ENCODE peak calls at places on chromosome 21, in five cellular contexts. D is left lung, F is astrocyte of the spinal cord, K is cardiac fibroblast, I is right lobe of liver. A is an unnamed sample.

GRCh38 chr21:35699360-35699759 is 361.0 kb downstream of the SETD4 start:
- DNase-seq in D (no peak), F (no peak), K (no peak), I (no peak), A (no peak)

GRCh38 chr21:46161180-46161799 is 5.9 kb upstream of the FTCD start:
- DNase-seq in D (peak), F (no peak), K (no peak), I (no peak), A (no peak)

GRCh38 chr21:36743446-36743845 is 44.5 kb downstream of the SIM2 start:
- DNase-seq in D (no peak), F (no peak), K (no peak), I (no peak), A (no peak)

GRCh38 chr21:46077674-46078101 is 20.2 kb upstream of the COL6A2 start:
- DNase-seq in D (peak), F (no peak), K (no peak), I (no peak), A (no peak)

GRCh38 chr21:16418663-16419062 is 688.9 kb downstream of the USP25 start:
- DNase-seq in D (no peak), F (no peak), K (peak), I (no peak), A (no peak)

GRCh38 chr21:15506086-15506485 is 223.7 kb upstream of the USP25 start:
- DNase-seq in D (no peak), F (no peak), K (no peak), I (no peak), A (no peak)

GRCh38 chr21:29332461-29333354 is 34.0 kb downstream of the BACH1 start:
- DNase-seq in D (no peak), F (peak), K (peak), I (no peak), A (no peak)

GRCh38 chr21:29939859-29940245 is at the start of gene GRIK1:
- DNase-seq in D (peak), F (peak), K (no peak), I (no peak), A (no peak)

GRCh38 chr21:41009398-41010177 is 158.4 kb upstream of the BACE2 start:
- DNase-seq in D (no peak), F (no peak), K (no peak), I (no peak), A (no peak)

GRCh38 chr21:36321325-36322082 is 1.5 kb downstream of the MORC3 start:
- DNase-seq in D (no peak), F (peak), K (peak), I (no peak), A (no peak)

GRCh38 chr21:46111193-46111571 is 13.3 kb downstream of the COL6A2 start:
- DNase-seq in D (peak), F (no peak), K (no peak), I (no peak), A (no peak)

GRCh38 chr21:46622226-46622625 is 13.2 kb upstream of the PRMT2 start:
- DNase-seq in D (no peak), F (peak), K (peak), I (no peak), A (no peak)

GRCh38 chr21:17231124-17231523 is 281.7 kb upstream of the CXADR start:
- DNase-seq in D (no peak), F (no peak), K (no peak), I (no peak), A (no peak)

GRCh38 chr21:36297938-36298572 is 21.9 kb upstream of the MORC3 start:
- DNase-seq in D (peak), F (no peak), K (peak), I (no peak), A (no peak)

GRCh38 chr21:17590443-17590842 is 22.3 kb downstream of the BTG3 start:
- DNase-seq in D (no peak), F (no peak), K (peak), I (no peak), A (peak)

GRCh38 chr21:25506887-25507286 is 100.4 kb downstream of the MRPL39 start:
- DNase-seq in D (no peak), F (peak), K (no peak), I (no peak), A (no peak)

GRCh38 chr21:18877932-18878331 is 474.3 kb upstream of the TMPRSS15 start:
- DNase-seq in D (no peak), F (no peak), K (no peak), I (no peak), A (no peak)

GRCh38 chr21:19724081-19724480 is 1274.1 kb upstream of the NCAM2 start:
- DNase-seq in D (no peak), F (no peak), K (no peak), I (no peak), A (no peak)

GRCh38 chr21:26423506-26423905 is 149.6 kb downstream of the CYYR1 start:
- DNase-seq in D (no peak), F (no peak), K (no peak), I (no peak), A (no peak)

GRCh38 chr21:45427331-45428271 is 22.6 kb downstream of the COL18A1 start:
- DNase-seq in D (peak), F (peak), K (peak), I (no peak), A (peak)

GRCh38 chr21:24938592-24938991 is 668.7 kb downstream of the MRPL39 start:
- DNase-seq in D (no peak), F (no peak), K (no peak), I (no peak), A (no peak)

GRCh38 chr21:41367598-41368360 is 6.0 kb downstream of the MX2 start:
- DNase-seq in D (no peak), F (no peak), K (no peak), I (no peak), A (no peak)

GRCh38 chr21:23887709-23888303 is 1719.5 kb downstream of the MRPL39 start:
- DNase-seq in D (no peak), F (no peak), K (no peak), I (no peak), A (no peak)

GRCh38 chr21:45547211-45547900 is 5.1 kb upstream of the SLC19A1 start:
- DNase-seq in D (no peak), F (no peak), K (no peak), I (no peak), A (no peak)

GRCh38 chr21:30044447-30045064 is 104.8 kb upstream of the GRIK1 start:
- DNase-seq in D (no peak), F (peak), K (peak), I (no peak), A (no peak)

GRCh38 chr21:25907573-25908275 is 173.0 kb downstream of the GABPA start:
- DNase-seq in D (no peak), F (no peak), K (no peak), I (no peak), A (no peak)

GRCh38 chr21:29187939-29188338 is 57.5 kb downstream of the MAP3K7CL start:
- DNase-seq in D (no peak), F (peak), K (peak), I (peak), A (peak)

GRCh38 chr21:45990049-45990711 is 8.6 kb downstream of the COL6A1 start:
- DNase-seq in D (no peak), F (no peak), K (no peak), I (peak), A (no peak)

GRCh38 chr21:16457498-16457897 is 727.7 kb downstream of the USP25 start:
- DNase-seq in D (no peak), F (no peak), K (no peak), I (no peak), A (no peak)

GRCh38 chr21:16258834-16259611 is 529.2 kb downstream of the USP25 start:
- DNase-seq in D (no peak), F (no peak), K (no peak), I (no peak), A (no peak)

GRCh38 chr21:15210235-15210678 is 145.5 kb upstream of the NRIP1 start:
- DNase-seq in D (peak), F (no peak), K (peak), I (peak), A (no peak)

DNA sequence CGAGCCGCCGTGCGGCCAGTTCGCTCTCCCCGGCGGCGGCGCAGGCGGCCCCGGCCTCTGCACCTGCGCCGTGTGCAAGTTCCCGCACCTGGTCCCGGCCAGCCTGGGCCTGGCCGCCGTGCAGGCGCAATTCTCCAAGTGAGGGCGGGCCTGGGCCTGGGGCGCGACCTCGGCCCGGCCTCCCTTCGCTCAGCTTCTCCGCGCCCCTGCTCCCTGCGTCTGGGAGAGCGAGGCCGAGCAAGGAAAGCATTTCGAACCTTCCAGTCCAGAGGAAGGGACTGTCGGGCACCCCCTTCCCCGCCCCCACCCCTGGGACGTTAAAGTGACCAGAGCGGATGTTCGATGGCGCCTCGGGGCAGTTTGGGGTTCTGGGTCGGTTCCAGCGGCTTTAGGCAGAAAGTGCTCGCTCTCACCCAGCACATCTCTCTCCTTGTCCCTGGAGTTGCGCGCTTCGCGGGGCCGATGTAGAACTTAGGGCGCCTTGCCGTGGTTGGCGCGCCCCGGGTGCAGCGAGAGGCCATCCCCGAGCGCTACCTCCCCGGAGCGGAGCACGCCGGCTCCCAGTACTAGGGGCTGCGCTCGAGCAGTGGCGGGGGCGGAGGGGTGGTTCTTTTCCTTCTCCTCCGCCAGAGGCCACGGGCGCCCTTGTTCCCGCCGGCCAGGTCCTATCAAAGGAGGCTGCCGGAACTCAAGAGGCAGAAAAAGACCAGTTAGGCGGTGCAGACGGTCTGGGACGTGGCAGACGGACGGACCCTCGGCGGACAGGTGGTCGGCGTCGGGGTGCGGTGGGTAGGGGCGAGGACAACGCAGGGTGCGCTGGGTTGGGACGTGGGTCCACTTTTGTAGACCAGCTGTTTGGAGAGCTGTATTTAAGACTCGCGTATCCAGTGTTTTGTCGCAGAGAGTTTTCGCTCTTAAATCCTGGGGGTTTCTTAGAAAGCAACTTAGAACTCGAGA is 1.3 kb downstream of the OLIG1 start:
- DNase-seq in D (peak), F (peak), K (no peak), I (no peak), A (no peak)
- H3K4me3 ChIP-seq in D (peak), F (no peak), K (no peak), I (no peak), A (no peak)

GRCh38 chr21:31623664-31624063 is 35.8 kb upstream of the SOD1 start:
- DNase-seq in D (no peak), F (no peak), K (peak), I (no peak), A (no peak)
- TF ChIP-seq CTCF in D (no peak), F (peak), K (no peak), I (no peak), A (no peak)

GRCh38 chr21:34222031-34222335 is 141.8 kb upstream of the KCNE2 start:
- DNase-seq in D (no peak), F (no peak), K (no peak), I (no peak), A (no peak)

GRCh38 chr21:34221331-34222030 is 142.3 kb upstream of the KCNE2 start:
- DNase-seq in D (no peak), F (no peak), K (peak), I (no peak), A (no peak)

GRCh38 chr21:34223376-34223775 is 140.4 kb upstream of the KCNE2 start:
- DNase-seq in D (no peak), F (no peak), K (no peak), I (no peak), A (no peak)

GRCh38 chr21:34219334-34220020 is 144.3 kb upstream of the KCNE2 start:
- DNase-seq in D (no peak), F (no peak), K (peak), I (no peak), A (no peak)

GRCh38 chr21:34220556-34221195 is 143.1 kb upstream of the KCNE2 start:
- DNase-seq in D (no peak), F (no peak), K (no peak), I (no peak), A (no peak)
- H3K4me3 ChIP-seq in D (no peak), F (no peak), K (no peak), I (no peak), A (no peak)

GRCh38 chr21:37917612-37918011 is 1.4 kb upstream of the KCNJ6 start:
- DNase-seq in D (no peak), F (peak), K (peak), I (no peak), A (no peak)

GRCh38 chr21:37915516-37915915 is 741 bp downstream of the KCNJ6 start:
- DNase-seq in D (peak), F (no peak), K (no peak), I (no peak), A (no peak)

GRCh38 chr21:37914211-37914900 is 1.9 kb downstream of the KCNJ6 start:
- DNase-seq in D (peak), F (peak), K (peak), I (no peak), A (no peak)

GRCh38 chr21:37915941-37916794 is at the start of gene KCNJ6:
- DNase-seq in D (peak), F (peak), K (peak), I (peak), A (no peak)

GRCh38 chr21:37916795-37917142 is 512 bp upstream of the KCNJ6 start:
- DNase-seq in D (peak), F (no peak), K (no peak), I (no peak), A (no peak)
- TF ChIP-seq CTCF in D (no peak), F (peak), K (peak), I (no peak), A (no peak)

GRCh38 chr21:38177919-38178652 is 78.7 kb upstream of the KCNJ15 start:
- DNase-seq in D (no peak), F (no peak), K (no peak), I (no peak), A (no peak)
- H3K4me3 ChIP-seq in D (no peak), F (no peak), K (no peak), I (no peak), A (no peak)

GRCh38 chr21:39034590-39035536 is 148.4 kb downstream of the PSMG1 start:
- DNase-seq in D (no peak), F (no peak), K (no peak), I (no peak), A (no peak)

GRCh38 chr21:39040494-39041110 is 142.6 kb downstream of the PSMG1 start:
- DNase-seq in D (no peak), F (no peak), K (peak), I (no peak), A (no peak)

GRCh38 chr21:39036581-39036980 is 146.7 kb downstream of the PSMG1 start:
- DNase-seq in D (no peak), F (no peak), K (no peak), I (no peak), A (no peak)

GRCh38 chr21:39033878-39034589 is 149.2 kb downstream of the PSMG1 start:
- DNase-seq in D (peak), F (peak), K (peak), I (peak), A (no peak)

GRCh38 chr21:39037807-39038405 is 145.3 kb downstream of the PSMG1 start:
- DNase-seq in D (no peak), F (no peak), K (no peak), I (no peak), A (no peak)
- TF ChIP-seq CTCF in D (no peak), F (no peak), K (no peak), I (no peak), A (peak)

DNA sequence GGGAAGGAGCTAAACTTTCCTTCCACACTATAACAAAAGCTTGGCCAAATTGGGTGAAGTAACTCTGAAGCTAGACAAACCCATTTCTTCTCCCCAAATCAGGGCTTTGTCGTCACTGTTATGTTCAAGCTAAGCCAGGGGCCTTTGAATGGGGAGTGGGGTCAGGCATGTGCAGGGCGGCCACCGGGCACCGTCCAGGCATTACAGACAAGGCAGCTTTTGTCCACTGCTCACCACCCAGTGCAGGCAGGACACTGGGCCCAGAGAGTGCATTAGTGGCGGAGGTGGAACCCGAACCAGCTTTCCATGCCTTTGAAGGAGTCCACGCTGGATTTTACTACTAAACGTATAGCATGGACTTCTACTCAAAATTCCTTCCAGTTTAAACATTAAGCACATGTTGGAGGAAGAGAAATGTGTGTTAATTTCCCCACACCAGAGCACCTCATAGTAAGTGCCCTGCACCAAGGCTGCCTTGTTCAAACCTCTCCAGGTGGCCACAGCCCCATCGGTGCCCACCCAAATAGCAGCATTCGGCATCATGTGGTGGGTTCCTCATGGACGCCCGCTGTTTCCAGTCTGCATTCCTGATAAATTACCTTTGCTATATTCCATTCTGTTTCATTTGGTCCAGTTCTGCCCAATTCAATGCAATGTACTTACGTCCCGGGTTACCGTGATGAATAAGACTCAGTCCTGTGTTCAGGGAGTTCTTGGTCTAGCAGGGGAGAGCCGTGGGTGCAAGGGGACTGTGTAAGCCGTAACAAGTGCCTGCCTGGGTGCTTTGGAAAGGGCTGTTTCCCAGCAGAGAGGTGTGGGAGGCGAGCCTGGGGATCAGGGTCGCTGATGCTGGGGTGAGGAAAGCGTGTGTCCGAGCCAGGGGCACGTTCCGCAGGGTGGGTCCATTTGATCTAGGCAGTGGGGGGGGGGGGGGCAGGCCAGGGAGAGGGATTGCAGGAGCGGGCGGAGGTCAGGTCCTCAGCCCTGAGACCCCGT is 1.7 kb downstream of the UBASH3A start:
- DNase-seq in D (no peak), F (no peak), K (no peak), I (no peak), A (no peak)
- H3K4me3 ChIP-seq in D (no peak), F (no peak), K (no peak), I (no peak), A (no peak)

GRCh38 chr21:44365251-44365966 is 12.0 kb downstream of the TRPM2 start:
- DNase-seq in D (peak), F (no peak), K (no peak), I (no peak), A (no peak)

GRCh38 chr21:44366586-44367211 is 13.3 kb downstream of the TRPM2 start:
- DNase-seq in D (peak), F (no peak), K (no peak), I (no peak), A (no peak)

GRCh38 chr21:44363278-44363677 is 9.9 kb downstream of the TRPM2 start:
- DNase-seq in D (no peak), F (no peak), K (no peak), I (no peak), A (no peak)

GRCh38 chr21:44365967-44366585 is 12.7 kb downstream of the TRPM2 start:
- DNase-seq in D (no peak), F (no peak), K (no peak), I (no peak), A (no peak)

GRCh38 chr21:44364151-44365053 is 11.0 kb downstream of the TRPM2 start:
- DNase-seq in D (no peak), F (no peak), K (no peak), I (no peak), A (no peak)
- TF ChIP-seq CTCF in D (no peak), F (no peak), K (no peak), I (no peak), A (no peak)